ENCODE peak calls at places on chromosomes 6 and 20, in nine cellular contexts. P is IMR-90, J is heart left ventricle, E is stomach, Y is tibial nerve, Z is fibroblast of lung, G is BJ, B is lower lobe of right lung, S is left ventricle myocardium inferior. M is an unnamed sample.

GRCh38 chr6:3211681-3212080 is 15.8 kb downstream of the TUBB2B start:
- DNase-seq in P (no peak), Y (no peak), B (no peak), Z (no peak), E (no peak), S (no peak), J (no peak), G (no peak), M (no peak)

GRCh38 chr6:152099816-152100618 is 292.5 kb downstream of the ESR1 start:
- DNase-seq in Z (peak; percentile 71), G (no peak), Y (no peak), B (peak; percentile 76), J (peak; percentile 70), S (peak; percentile 62), P (peak; percentile 28), E (no peak), M (peak; percentile 40)

GRCh38 chr6:63372951-63373533 is 53.3 kb upstream of the LGSN start:
- DNase-seq in G (no peak), Y (no peak), E (no peak), J (no peak), S (no peak), B (no peak), P (peak; percentile 13), Z (peak; percentile 20), M (no peak)

GRCh38 chr20:33062105-33062629 is 8.5 kb downstream of the BPIFB3 start:
- DNase-seq in J (no peak), S (no peak), E (no peak), P (no peak), G (no peak), B (no peak), Z (no peak), Y (no peak), M (no peak)

GRCh38 chr20:5973172-5973571 is 22.7 kb downstream of the MCM8 start:
- DNase-seq in Y (no peak), P (peak; percentile 68), B (no peak), E (no peak), J (no peak), Z (peak; percentile 58), G (no peak), S (no peak), M (no peak)

GRCh38 chr6:141833001-141833655 is 299.6 kb upstream of the GJE1 start:
- DNase-seq in G (no peak), Y (no peak), E (no peak), J (no peak), B (no peak), Z (no peak), P (no peak), S (no peak), M (no peak)

GRCh38 chr6:160162167-160162566 is 40.6 kb downstream of the SLC22A1 start:
- DNase-seq in J (no peak), B (no peak), P (no peak), E (no peak), Z (no peak), S (no peak), Y (no peak), G (no peak), M (no peak)

GRCh38 chr6:116175344-116175743 is 49.4 kb upstream of the COL10A1 start:
- DNase-seq in P (no peak), Z (peak; percentile 4), J (no peak), G (no peak), S (no peak), B (no peak), Y (no peak), E (no peak), M (no peak)

GRCh38 chr20:37071481-37071911 is 24.3 kb downstream of the RBL1 start:
- DNase-seq in B (no peak), E (no peak), Z (peak; percentile 22), J (no peak), Y (no peak), G (peak; percentile 19), P (peak; percentile 67), S (no peak), M (no peak)

GRCh38 chr6:124536792-124537191 is 425.4 kb upstream of the RNF217 start:
- DNase-seq in E (no peak), B (no peak), Z (peak; percentile 54), Y (no peak), G (no peak), J (no peak), P (no peak), S (no peak), M (no peak)

GRCh38 chr6:150694889-150695288 is 95.2 kb downstream of the PLEKHG1 start:
- DNase-seq in J (no peak), G (no peak), Z (no peak), B (no peak), S (no peak), E (no peak), Y (no peak), P (no peak), M (no peak)

GRCh38 chr6:12363651-12364381 is 73.7 kb downstream of the EDN1 start:
- DNase-seq in S (no peak), J (no peak), P (no peak), G (no peak), Y (no peak), B (peak; percentile 58), Z (no peak), E (peak; percentile 75), M (no peak)

DNA sequence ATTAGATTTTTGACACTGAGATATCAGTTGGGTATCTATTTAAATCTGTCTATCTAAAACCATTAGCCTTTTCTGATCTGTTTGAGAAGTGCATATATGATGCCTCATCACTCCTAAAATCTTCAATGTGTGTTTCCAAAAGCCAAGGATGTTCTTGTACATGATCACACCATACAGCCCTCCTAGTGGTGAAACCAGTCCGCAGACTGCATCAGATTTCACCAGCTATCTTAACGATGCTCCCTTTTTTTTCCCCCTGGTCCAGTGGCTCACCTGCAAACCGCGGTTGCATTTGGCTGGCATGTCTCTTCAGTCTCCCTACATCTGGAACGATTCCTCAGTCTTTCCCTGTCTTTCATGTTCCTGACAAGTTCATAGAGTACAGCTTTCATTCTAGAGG is 4.0 kb downstream of the KIZ start:
- DNase-seq in P (no peak), B (no peak), Z (no peak), Y (no peak), E (no peak), G (no peak), S (no peak), J (no peak), M (no peak)
- TF ChIP-seq CTCF in P (no peak), B (no peak), Z (no peak), Y (no peak), E (no peak), G (peak; percentile 5), S (no peak), J (no peak), M (no peak)

GRCh38 chr6:158415666-158416065 is 103.4 kb downstream of the TULP4 start:
- DNase-seq in E (no peak), Z (no peak), B (no peak), Y (no peak), J (no peak), P (no peak), G (no peak), S (no peak), M (no peak)
- H3K4me3 ChIP-seq in E (no peak overlapping the region), Z (no peak overlapping the region), B (no peak overlapping the region), Y (no peak overlapping the region), J (no peak overlapping the region), P (no peak overlapping the region), G (no peak overlapping the region), S (no peak overlapping the region), M (no peak overlapping the region)

GRCh38 chr6:158819213-158819976 is at the start of gene EZR:
- DNase-seq in Z (peak; percentile 59), Y (peak; percentile 53), B (peak; percentile 89), P (peak; percentile 57), E (peak; percentile 86), J (peak; percentile 86), G (no peak), S (peak; percentile 82), M (peak; percentile 87)
- TF ChIP-seq CTCF in Z (no peak), Y (no peak), B (no peak), P (peak; percentile 7), E (no peak), J (no peak), G (no peak), S (peak; percentile 15), M (peak; percentile 17)

GRCh38 chr20:58483470-58483869 is 31.7 kb downstream of the APCDD1L start:
- DNase-seq in E (no peak), P (no peak), J (no peak), B (no peak), Z (no peak), S (no peak), G (no peak), Y (no peak), M (no peak)
- H3K4me3 ChIP-seq in E (no peak overlapping the region), P (no peak overlapping the region), J (no peak overlapping the region), B (no peak overlapping the region), Z (no peak overlapping the region), S (no peak overlapping the region), G (no peak overlapping the region), Y (no peak overlapping the region), M (no peak overlapping the region)

DNA sequence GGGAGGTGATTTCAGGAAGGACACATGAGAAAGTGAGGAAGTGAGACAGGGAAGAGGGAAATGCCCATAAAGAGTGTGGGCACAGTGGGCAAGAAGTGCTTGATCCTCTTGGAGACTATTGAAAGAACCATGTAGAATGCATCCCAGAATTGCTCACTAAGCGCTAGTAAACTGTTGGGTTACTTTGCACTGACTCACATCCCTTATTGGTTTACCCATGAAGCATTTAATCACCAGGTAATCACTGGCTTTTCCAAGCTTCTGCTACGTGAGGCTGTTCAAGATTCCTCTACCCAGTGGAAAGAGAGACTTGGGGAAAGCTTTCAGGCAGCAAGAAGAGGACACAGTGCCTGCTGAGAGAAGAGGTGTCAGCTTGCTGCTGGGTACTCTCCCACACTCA is 410.0 kb upstream of the JAG1 start:
- DNase-seq in P (peak; percentile 15), S (no peak), Y (no peak), G (no peak), B (no peak), E (no peak), J (no peak), Z (no peak), M (no peak)
- TF ChIP-seq CTCF in P (no peak), S (no peak), Y (no peak), G (no peak), B (no peak), E (no peak), J (no peak), Z (no peak), M (no peak)

GRCh38 chr6:44254201-44254956 is 2.9 kb downstream of the SLC35B2 start:
- DNase-seq in Y (no peak), E (no peak), Z (no peak), S (no peak), B (no peak), G (no peak), P (no peak), J (no peak), M (no peak)

GRCh38 chr6:44254957-44255808 is 2.1 kb downstream of the SLC35B2 start:
- DNase-seq in P (no peak), S (no peak), B (no peak), Z (no peak), J (no peak), Y (no peak), G (no peak), E (no peak), M (no peak)

GRCh38 chr6:44257007-44257752 is at the start of gene SLC35B2:
- DNase-seq in S (peak; percentile 65), Z (peak; percentile 67), P (peak; percentile 67), G (no peak), B (peak; percentile 75), J (peak; percentile 71), Y (peak; percentile 54), E (peak; percentile 68), M (peak; percentile 68)

GRCh38 chr6:44256291-44257006 is 879 bp downstream of the SLC35B2 start:
- DNase-seq in E (peak; percentile 48), Z (no peak), G (no peak), J (no peak), S (no peak), B (no peak), Y (no peak), P (no peak), M (no peak)

GRCh38 chr6:44255848-44256247 is 1.5 kb downstream of the SLC35B2 start:
- DNase-seq in P (no peak), G (no peak), J (no peak), S (no peak), Z (no peak), E (no peak), B (no peak), Y (no peak), M (no peak)
- H3K4me3 ChIP-seq in P (peak overlapping the region; percentile 94), G (peak overlapping the region; percentile 81), J (peak overlapping the region; percentile 99), S (peak overlapping the region; percentile 99), Z (peak overlapping the region; percentile 91), E (peak overlapping the region; percentile 92), B (peak overlapping the region; percentile 96), Y (peak overlapping the region; percentile 75), M (no peak overlapping the region)